ENCODE peak calls at places on chromosomes 3 and 15, in eight cellular contexts. K is stimulated activated CD8-positive, alpha-beta memory T cell treated with anti-CD3 and anti-CD28 coated beads, Interleukin-2, amount 100 ng/mL, for 48 hours; Q is KBM-7; E is activated CD4-positive, CD25-positive, alpha-beta regulatory T cell treated with anti-CD3 and anti-CD28 coated beads, Interleukin-2, amount 50 U/mL, for 72 hours; N is AG09309; W is activated T-cell treated with anti-CD3 and anti-CD28 coated beads for 1 hour; H is HCEC 1CT; A is GM04504. Z is an unnamed sample.

GRCh38 chr3:130894130-130894872 is 417 bp downstream of the ATP2C1 start:
- DNase-seq in E (peak), N (no peak), W (peak), K (peak), A (no peak), H (peak), Q (peak), Z (peak)

GRCh38 chr15:92631721-92632120 is 23.9 kb downstream of the FAM174B start:
- DNase-seq in K (no peak), W (no peak), Q (peak), A (no peak), N (no peak), E (no peak), H (no peak), Z (no peak)

GRCh38 chr3:30091611-30092135 is 514.7 kb upstream of the TGFBR2 start:
- DNase-seq in K (no peak), E (no peak), W (no peak), Q (no peak), N (no peak), A (no peak), H (no peak), Z (no peak)

GRCh38 chr15:69657626-69658025 is 205.0 kb downstream of the RPLP1 start:
- DNase-seq in H (no peak), E (no peak), Q (no peak), N (no peak), W (no peak), K (no peak), A (no peak), Z (peak)

GRCh38 chr3:101827211-101828174 is 21.8 kb upstream of the NFKBIZ start:
- DNase-seq in W (peak), H (peak), N (no peak), K (peak), E (peak), Q (peak), A (no peak), Z (peak)

GRCh38 chr15:60396100-60396499 is 1.7 kb downstream of the ANXA2 start:
- DNase-seq in W (no peak), Q (no peak), E (no peak), A (no peak), H (no peak), K (no peak), N (no peak), Z (no peak)

GRCh38 chr15:58332676-58333400 is 99.0 kb upstream of the LIPC start:
- DNase-seq in E (no peak), W (no peak), K (no peak), N (peak), A (peak), H (peak), Q (peak), Z (no peak)

GRCh38 chr3:71400986-71401451 is 182.5 kb downstream of the FOXP1 start:
- DNase-seq in A (no peak), Q (no peak), W (no peak), N (no peak), H (no peak), K (no peak), E (no peak), Z (no peak)

GRCh38 chr3:14082108-14082657 is 42.5 kb downstream of the CHCHD4 start:
- DNase-seq in N (no peak), Q (no peak), K (no peak), E (no peak), W (no peak), A (no peak), H (no peak), Z (no peak)

GRCh38 chr3:172061724-172062184 is 22.4 kb downstream of the FNDC3B start:
- DNase-seq in E (no peak), K (no peak), N (no peak), Q (peak), W (no peak), A (peak), H (peak), Z (no peak)

GRCh38 chr15:51696566-51696965 is 15.3 kb downstream of the SCG3 start:
- DNase-seq in N (no peak), H (no peak), K (no peak), W (no peak), Q (no peak), E (no peak), A (no peak), Z (no peak)

GRCh38 chr15:89426500-89426899 is 69.9 kb downstream of the RHCG start:
- DNase-seq in A (no peak), H (no peak), K (no peak), E (no peak), Q (no peak), W (no peak), N (no peak), Z (no peak)

GRCh38 chr15:100715571-100716455 is 113.4 kb downstream of the ASB7 start:
- DNase-seq in N (no peak), E (no peak), Q (no peak), K (no peak), H (no peak), A (no peak), W (no peak), Z (no peak)

GRCh38 chr3:59388555-59389280 is 338.9 kb upstream of the CFAP20DC start:
- DNase-seq in Q (no peak), E (no peak), K (no peak), A (no peak), N (no peak), W (no peak), H (no peak), Z (no peak)

GRCh38 chr3:15982667-15983145 is 184.9 kb upstream of the ANKRD28 start:
- DNase-seq in Q (no peak), A (peak), H (peak), W (no peak), E (no peak), K (no peak), N (peak), Z (peak)

GRCh38 chr3:139670196-139670595 is 7.6 kb downstream of the NMNAT3 start:
- DNase-seq in Q (no peak), N (no peak), K (no peak), H (no peak), A (no peak), W (no peak), E (no peak), Z (no peak)

GRCh38 chr3:48695113-48695753 is 9.5 kb upstream of the NCKIPSD start:
- DNase-seq in W (no peak), N (no peak), K (no peak), A (no peak), Q (no peak), E (no peak), H (peak), Z (peak)

GRCh38 chr3:148847351-148847750 is 17.7 kb upstream of the CPA3 start:
- DNase-seq in E (no peak), H (peak), Q (no peak), N (peak), W (no peak), A (peak), K (no peak), Z (peak)

GRCh38 chr15:70427531-70428120 is 329.9 kb upstream of the TLE3 start:
- DNase-seq in N (no peak), H (no peak), E (no peak), Q (no peak), W (no peak), K (no peak), A (no peak), Z (no peak)

GRCh38 chr15:100687532-100688215 is 85.3 kb downstream of the ASB7 start:
- DNase-seq in A (peak), K (no peak), H (peak), Q (no peak), E (no peak), N (peak), W (no peak), Z (peak)

GRCh38 chr3:124453221-124453620 is 277.0 kb upstream of the UMPS start:
- DNase-seq in A (no peak), Q (no peak), N (no peak), H (no peak), W (no peak), E (no peak), K (no peak), Z (no peak)

GRCh38 chr15:65323071-65323511 is 18.6 kb downstream of the RNU5B-1 start:
- DNase-seq in E (no peak), W (no peak), N (no peak), A (no peak), H (no peak), K (no peak), Q (peak), Z (no peak)

GRCh38 chr3:102378216-102378615 is 56.6 kb upstream of the ZPLD1 start:
- DNase-seq in K (no peak), W (no peak), A (no peak), E (no peak), H (no peak), N (no peak), Q (no peak), Z (no peak)

GRCh38 chr3:170301404-170301803 is 56.1 kb upstream of the SKIL start:
- DNase-seq in E (no peak), N (peak), Q (peak), W (no peak), A (peak), H (no peak), K (no peak), Z (peak)

GRCh38 chr3:43919067-43919466 is 228.3 kb downstream of the ABHD5 start:
- DNase-seq in A (no peak), K (no peak), N (no peak), Q (peak), H (peak), E (no peak), W (no peak), Z (peak)

GRCh38 chr3:166282931-166283330 is 445.7 kb upstream of the BCHE start:
- DNase-seq in A (no peak), K (no peak), W (no peak), H (no peak), N (no peak), Q (no peak), E (no peak), Z (no peak)

GRCh38 chr3:4531478-4532025 is 38.4 kb downstream of the ITPR1 start:
- DNase-seq in H (no peak), E (no peak), W (no peak), Q (peak), K (no peak), N (no peak), A (no peak), Z (no peak)

GRCh38 chr15:40471105-40471777 is 457 bp downstream of the CHST14 start:
- DNase-seq in A (no peak), E (peak), K (no peak), W (no peak), H (no peak), Q (peak), N (no peak), Z (peak)

GRCh38 chr15:49323207-49323606 is 99.8 kb upstream of the FGF7 start:
- DNase-seq in N (no peak), E (no peak), W (no peak), H (no peak), A (no peak), K (no peak), Q (no peak), Z (no peak)

GRCh38 chr3:126540342-126540849 is 16.4 kb downstream of the CHST13 start:
- DNase-seq in W (no peak), Q (peak), H (peak), K (no peak), E (no peak), A (peak), N (peak), Z (peak)

GRCh38 chr15:74144153-74144775 is 13.9 kb downstream of the ISLR2 start:
- DNase-seq in K (no peak), E (no peak), W (no peak), A (no peak), N (no peak), Q (no peak), H (no peak), Z (no peak)

GRCh38 chr3:14432996-14433572 is 30.7 kb downstream of the SLC6A6 start:
- DNase-seq in E (no peak), Q (no peak), H (no peak), K (no peak), N (no peak), A (no peak), W (no peak), Z (no peak)

GRCh38 chr3:177596822-177597271 is 399.6 kb upstream of the TBL1XR1 start:
- DNase-seq in W (no peak), E (no peak), Q (no peak), H (no peak), N (no peak), A (no peak), K (no peak), Z (no peak)

GRCh38 chr3:33355611-33356010 is 78.4 kb downstream of the FBXL2 start:
- DNase-seq in A (no peak), E (no peak), H (peak), N (peak), Q (no peak), W (no peak), K (no peak), Z (peak)

GRCh38 chr3:126364130-126364695 is 7.0 kb upstream of the KLF15 start:
- DNase-seq in A (no peak), K (no peak), Q (no peak), H (no peak), W (no peak), N (no peak), E (no peak), Z (no peak)

GRCh38 chr15:93070136-93070535 is 18.9 kb downstream of the RGMA start:
- DNase-seq in Q (no peak), E (no peak), H (no peak), W (no peak), N (no peak), K (no peak), A (no peak), Z (no peak)

GRCh38 chr3:194043516-194043915 is 92.4 kb upstream of the HES1 start:
- DNase-seq in H (peak), K (no peak), N (peak), A (no peak), E (no peak), W (no peak), Q (no peak), Z (peak)

GRCh38 chr3:127717357-127718243 is 44.8 kb downstream of the ABTB1 start:
- DNase-seq in N (no peak), K (no peak), W (no peak), Q (no peak), A (no peak), E (no peak), H (no peak), Z (peak)

GRCh38 chr15:90838066-90838465 is 30.3 kb upstream of the FURIN start:
- DNase-seq in W (peak), Q (peak), K (peak), H (no peak), N (no peak), A (no peak), E (peak), Z (no peak)